ENCODE peak calls at places on chromosome 12, in seven cellular contexts. E, J, N, I, G, W and L are unnamed samples.

GRCh38 chr12:65960820-65961691 is 136.8 kb downstream of the HMGA2 start:
- DNase-seq in E (no peak), J (no peak), N (peak), I (peak), G (no peak), W (no peak), L (no peak)

GRCh38 chr12:120586860-120587259 is 5.7 kb upstream of the POP5 start:
- DNase-seq in E (no peak), J (no peak), N (no peak), I (no peak), G (no peak), W (no peak), L (no peak)

GRCh38 chr12:65824314-65824563 is at the start of gene HMGA2:
- DNase-seq in E (peak), J (no peak), N (peak), I (no peak), G (no peak), W (no peak), L (peak)

GRCh38 chr12:47075192-47076084 is 4.0 kb upstream of the PCED1B start:
- DNase-seq in E (no peak), J (no peak), N (no peak), I (peak), G (no peak), W (no peak), L (no peak)

GRCh38 chr12:80442426-80443222 is 1.4 kb upstream of the PTPRQ start:
- DNase-seq in E (peak), J (no peak), N (peak), I (no peak), G (no peak), W (no peak), L (no peak)

GRCh38 chr12:104486943-104487819 is 30.4 kb downstream of the CHST11 start:
- DNase-seq in E (peak), J (no peak), N (no peak), I (peak), G (no peak), W (no peak), L (no peak)

GRCh38 chr12:6039894-6040601 is 84.4 kb downstream of the VWF start:
- DNase-seq in E (peak), J (peak), N (peak), I (peak), G (no peak), W (peak), L (peak)

GRCh38 chr12:5200276-5201087 is 156.8 kb downstream of the KCNA5 start:
- DNase-seq in E (peak), J (no peak), N (no peak), I (no peak), G (no peak), W (peak), L (peak)

GRCh38 chr12:123485756-123486155 is 27.8 kb downstream of the SNRNP35 start:
- DNase-seq in E (no peak), J (no peak), N (no peak), I (no peak), G (no peak), W (no peak), L (no peak)

GRCh38 chr12:7374423-7375144 is 69.4 kb downstream of the CD163L1 start:
- DNase-seq in E (peak), J (no peak), N (no peak), I (no peak), G (no peak), W (no peak), L (peak)

GRCh38 chr12:72723732-72724131 is 451.6 kb downstream of the TRHDE start:
- DNase-seq in E (no peak), J (no peak), N (no peak), I (no peak), G (no peak), W (no peak), L (peak)

GRCh38 chr12:67853204-67853603 is 136.0 kb upstream of the IFNG-AS1 start:
- DNase-seq in E (no peak), J (no peak), N (peak), I (no peak), G (no peak), W (no peak), L (no peak)

GRCh38 chr12:67698711-67699603 is 50.4 kb downstream of the DYRK2 start:
- DNase-seq in E (no peak), J (no peak), N (peak), I (no peak), G (no peak), W (no peak), L (no peak)

GRCh38 chr12:120252071-120252906 is 13.2 kb downstream of the PXN start:
- DNase-seq in E (no peak), J (no peak), N (no peak), I (peak), G (no peak), W (peak), L (no peak)

GRCh38 chr12:103272949-103273348 is 222.8 kb downstream of the C12orf42 start:
- DNase-seq in E (peak), J (no peak), N (no peak), I (no peak), G (no peak), W (no peak), L (no peak)